ENCODE peak calls at places on chromosomes 1 and 21, in four cellular contexts. One of them, this sample, is unnamed.
A peak's percentile ranks its signal among the peaks of the same experiment; 100 is the strongest.

GRCh38 chr1:162973381-162973795 is 95.8 kb upstream of the RGS4 start:
- DNase-seq in stimulated activated CD4-positive, alpha-beta T cell treated with anti-CD3 and anti-CD28 coated beads, Interleukin-1b, Interleukin-23, amount 100 ng/mL, for 24 hours: no peak
- DNase-seq in hippocampal formation: no peak
- DNase-seq in NCI-H2029: no peak
- DNase-seq in this sample: no peak

GRCh38 chr1:207922554-207922953 is 11.6 kb upstream of the CD34 start:
- DNase-seq in hippocampal formation: no peak
- DNase-seq in stimulated activated CD4-positive, alpha-beta T cell treated with anti-CD3 and anti-CD28 coated beads, Interleukin-1b, Interleukin-23, amount 100 ng/mL, for 24 hours: no peak
- DNase-seq in NCI-H2029: no peak
- DNase-seq in this sample: no peak

GRCh38 chr1:228285661-228286504 is 78.0 kb downstream of the OBSCN start:
- DNase-seq in NCI-H2029: no peak
- DNase-seq in hippocampal formation: no peak
- DNase-seq in stimulated activated CD4-positive, alpha-beta T cell treated with anti-CD3 and anti-CD28 coated beads, Interleukin-1b, Interleukin-23, amount 100 ng/mL, for 24 hours: no peak
- DNase-seq in this sample: no peak

GRCh38 chr1:156458181-156458503 is 42.4 kb downstream of the MEF2D start:
- DNase-seq in hippocampal formation: no peak
- DNase-seq in NCI-H2029: no peak
- DNase-seq in stimulated activated CD4-positive, alpha-beta T cell treated with anti-CD3 and anti-CD28 coated beads, Interleukin-1b, Interleukin-23, amount 100 ng/mL, for 24 hours: no peak
- DNase-seq in this sample: no peak

GRCh38 chr1:109719337-109719837 is 7.3 kb downstream of the GSTM5 start:
- DNase-seq in NCI-H2029: no peak
- DNase-seq in hippocampal formation: no peak
- DNase-seq in stimulated activated CD4-positive, alpha-beta T cell treated with anti-CD3 and anti-CD28 coated beads, Interleukin-1b, Interleukin-23, amount 100 ng/mL, for 24 hours: no peak
- DNase-seq in this sample: no peak

GRCh38 chr1:210739627-210740026 is 394.3 kb downstream of the KCNH1 start:
- DNase-seq in hippocampal formation: no peak
- DNase-seq in NCI-H2029: no peak
- DNase-seq in stimulated activated CD4-positive, alpha-beta T cell treated with anti-CD3 and anti-CD28 coated beads, Interleukin-1b, Interleukin-23, amount 100 ng/mL, for 24 hours: no peak
- DNase-seq in this sample: no peak

GRCh38 chr1:231039161-231040018 is 664 bp downstream of the FAM89A start:
- DNase-seq in stimulated activated CD4-positive, alpha-beta T cell treated with anti-CD3 and anti-CD28 coated beads, Interleukin-1b, Interleukin-23, amount 100 ng/mL, for 24 hours: peak; percentile 23
- DNase-seq in hippocampal formation: no peak
- DNase-seq in NCI-H2029: no peak
- DNase-seq in this sample: peak; percentile 27

GRCh38 chr1:96234299-96234698 is 487.3 kb upstream of the PTBP2 start:
- DNase-seq in stimulated activated CD4-positive, alpha-beta T cell treated with anti-CD3 and anti-CD28 coated beads, Interleukin-1b, Interleukin-23, amount 100 ng/mL, for 24 hours: no peak
- DNase-seq in NCI-H2029: peak; percentile 90
- DNase-seq in hippocampal formation: no peak
- DNase-seq in this sample: peak; percentile 70

GRCh38 chr1:174999926-175000696 is at the start of gene CACYBP:
- DNase-seq in NCI-H2029: no peak
- DNase-seq in stimulated activated CD4-positive, alpha-beta T cell treated with anti-CD3 and anti-CD28 coated beads, Interleukin-1b, Interleukin-23, amount 100 ng/mL, for 24 hours: no peak
- DNase-seq in hippocampal formation: peak; percentile 45
- DNase-seq in this sample: peak; percentile 26

GRCh38 chr1:98565951-98566350 is 95.6 kb upstream of the SNX7 start:
- DNase-seq in stimulated activated CD4-positive, alpha-beta T cell treated with anti-CD3 and anti-CD28 coated beads, Interleukin-1b, Interleukin-23, amount 100 ng/mL, for 24 hours: no peak
- DNase-seq in hippocampal formation: no peak
- DNase-seq in NCI-H2029: no peak
- DNase-seq in this sample: no peak

GRCh38 chr1:206506803-206507394 is 432 bp upstream of the RASSF5 start:
- DNase-seq in hippocampal formation: no peak
- DNase-seq in NCI-H2029: no peak
- DNase-seq in stimulated activated CD4-positive, alpha-beta T cell treated with anti-CD3 and anti-CD28 coated beads, Interleukin-1b, Interleukin-23, amount 100 ng/mL, for 24 hours: peak; percentile 4
- DNase-seq in this sample: no peak

GRCh38 chr1:193325771-193326170 is 139.4 kb upstream of the B3GALT2 start:
- DNase-seq in stimulated activated CD4-positive, alpha-beta T cell treated with anti-CD3 and anti-CD28 coated beads, Interleukin-1b, Interleukin-23, amount 100 ng/mL, for 24 hours: no peak
- DNase-seq in NCI-H2029: no peak
- DNase-seq in hippocampal formation: no peak
- DNase-seq in this sample: no peak

GRCh38 chr1:4691766-4692405 is 37.5 kb downstream of the AJAP1 start:
- DNase-seq in NCI-H2029: no peak
- DNase-seq in stimulated activated CD4-positive, alpha-beta T cell treated with anti-CD3 and anti-CD28 coated beads, Interleukin-1b, Interleukin-23, amount 100 ng/mL, for 24 hours: no peak
- DNase-seq in hippocampal formation: no peak
- DNase-seq in this sample: no peak

GRCh38 chr1:48245106-48245505 is 22.6 kb downstream of the SLC5A9 start:
- DNase-seq in hippocampal formation: peak; percentile 25
- DNase-seq in NCI-H2029: no peak
- DNase-seq in stimulated activated CD4-positive, alpha-beta T cell treated with anti-CD3 and anti-CD28 coated beads, Interleukin-1b, Interleukin-23, amount 100 ng/mL, for 24 hours: no peak
- DNase-seq in this sample: no peak

GRCh38 chr1:212743901-212744475 is 44.3 kb upstream of the BATF3 start:
- DNase-seq in hippocampal formation: no peak
- DNase-seq in stimulated activated CD4-positive, alpha-beta T cell treated with anti-CD3 and anti-CD28 coated beads, Interleukin-1b, Interleukin-23, amount 100 ng/mL, for 24 hours: no peak
- DNase-seq in NCI-H2029: no peak
- DNase-seq in this sample: no peak

GRCh38 chr1:87852410-87853202 is 523.9 kb downstream of the LMO4 start:
- DNase-seq in stimulated activated CD4-positive, alpha-beta T cell treated with anti-CD3 and anti-CD28 coated beads, Interleukin-1b, Interleukin-23, amount 100 ng/mL, for 24 hours: no peak
- DNase-seq in hippocampal formation: no peak
- DNase-seq in NCI-H2029: peak; percentile 4
- DNase-seq in this sample: no peak

GRCh38 chr1:15062479-15063099 is 91.0 kb upstream of the TMEM51 start:
- DNase-seq in NCI-H2029: no peak
- DNase-seq in stimulated activated CD4-positive, alpha-beta T cell treated with anti-CD3 and anti-CD28 coated beads, Interleukin-1b, Interleukin-23, amount 100 ng/mL, for 24 hours: no peak
- DNase-seq in hippocampal formation: no peak
- DNase-seq in this sample: no peak

GRCh38 chr21:38742580-38743260 is 63.0 kb upstream of the ETS2 start:
- DNase-seq in stimulated activated CD4-positive, alpha-beta T cell treated with anti-CD3 and anti-CD28 coated beads, Interleukin-1b, Interleukin-23, amount 100 ng/mL, for 24 hours: no peak
- DNase-seq in NCI-H2029: no peak
- DNase-seq in hippocampal formation: no peak
- DNase-seq in this sample: no peak

GRCh38 chr1:160681891-160682140 is 29.8 kb downstream of the CD48 start:
- DNase-seq in hippocampal formation: no peak
- DNase-seq in stimulated activated CD4-positive, alpha-beta T cell treated with anti-CD3 and anti-CD28 coated beads, Interleukin-1b, Interleukin-23, amount 100 ng/mL, for 24 hours: no peak
- DNase-seq in NCI-H2029: no peak
- DNase-seq in this sample: no peak

GRCh38 chr1:155970531-155971167 is 7.7 kb downstream of the ARHGEF2 start:
- DNase-seq in NCI-H2029: no peak
- DNase-seq in hippocampal formation: peak; percentile 78
- DNase-seq in stimulated activated CD4-positive, alpha-beta T cell treated with anti-CD3 and anti-CD28 coated beads, Interleukin-1b, Interleukin-23, amount 100 ng/mL, for 24 hours: no peak
- DNase-seq in this sample: no peak

GRCh38 chr1:242243472-242243871 is 244.6 kb upstream of the MAP1LC3C start:
- DNase-seq in NCI-H2029: no peak
- DNase-seq in hippocampal formation: peak; percentile 55
- DNase-seq in stimulated activated CD4-positive, alpha-beta T cell treated with anti-CD3 and anti-CD28 coated beads, Interleukin-1b, Interleukin-23, amount 100 ng/mL, for 24 hours: no peak
- DNase-seq in this sample: no peak

GRCh38 chr21:44734026-44734745 is 22.8 kb upstream of the TSPEAR start:
- DNase-seq in NCI-H2029: no peak
- DNase-seq in stimulated activated CD4-positive, alpha-beta T cell treated with anti-CD3 and anti-CD28 coated beads, Interleukin-1b, Interleukin-23, amount 100 ng/mL, for 24 hours: no peak
- DNase-seq in hippocampal formation: no peak
- DNase-seq in this sample: no peak

GRCh38 chr1:201495447-201496295 is 11.3 kb downstream of the CSRP1 start:
- DNase-seq in NCI-H2029: peak; percentile 27
- DNase-seq in hippocampal formation: peak; percentile 90
- DNase-seq in stimulated activated CD4-positive, alpha-beta T cell treated with anti-CD3 and anti-CD28 coated beads, Interleukin-1b, Interleukin-23, amount 100 ng/mL, for 24 hours: no peak
- DNase-seq in this sample: peak; percentile 16

GRCh38 chr21:43937898-43938309 is 72.9 kb downstream of the AGPAT3 start:
- DNase-seq in hippocampal formation: no peak
- DNase-seq in NCI-H2029: no peak
- DNase-seq in stimulated activated CD4-positive, alpha-beta T cell treated with anti-CD3 and anti-CD28 coated beads, Interleukin-1b, Interleukin-23, amount 100 ng/mL, for 24 hours: no peak
- DNase-seq in this sample: no peak

GRCh38 chr1:29122987-29123870 is 474 bp downstream of the TMEM200B start:
- DNase-seq in stimulated activated CD4-positive, alpha-beta T cell treated with anti-CD3 and anti-CD28 coated beads, Interleukin-1b, Interleukin-23, amount 100 ng/mL, for 24 hours: no peak
- DNase-seq in hippocampal formation: no peak
- DNase-seq in NCI-H2029: no peak
- DNase-seq in this sample: no peak

GRCh38 chr1:10108948-10109347 is 76.2 kb downstream of the UBE4B start:
- DNase-seq in hippocampal formation: no peak
- DNase-seq in NCI-H2029: no peak
- DNase-seq in stimulated activated CD4-positive, alpha-beta T cell treated with anti-CD3 and anti-CD28 coated beads, Interleukin-1b, Interleukin-23, amount 100 ng/mL, for 24 hours: no peak
- DNase-seq in this sample: no peak

GRCh38 chr1:171611306-171611705 is 10.7 kb upstream of the MYOCOS start:
- DNase-seq in stimulated activated CD4-positive, alpha-beta T cell treated with anti-CD3 and anti-CD28 coated beads, Interleukin-1b, Interleukin-23, amount 100 ng/mL, for 24 hours: no peak
- DNase-seq in NCI-H2029: no peak
- DNase-seq in hippocampal formation: no peak
- DNase-seq in this sample: no peak

GRCh38 chr1:58699011-58699762 is 675 bp downstream of the MYSM1 start:
- DNase-seq in stimulated activated CD4-positive, alpha-beta T cell treated with anti-CD3 and anti-CD28 coated beads, Interleukin-1b, Interleukin-23, amount 100 ng/mL, for 24 hours: no peak
- DNase-seq in hippocampal formation: no peak
- DNase-seq in NCI-H2029: peak; percentile 64
- DNase-seq in this sample: no peak

GRCh38 chr21:37531402-37532042 is 164.9 kb downstream of the DYRK1A start:
- DNase-seq in NCI-H2029: peak; percentile 35
- DNase-seq in hippocampal formation: no peak
- DNase-seq in stimulated activated CD4-positive, alpha-beta T cell treated with anti-CD3 and anti-CD28 coated beads, Interleukin-1b, Interleukin-23, amount 100 ng/mL, for 24 hours: no peak
- DNase-seq in this sample: no peak

GRCh38 chr1:180762796-180763195 is 131.0 kb downstream of the XPR1 start:
- DNase-seq in hippocampal formation: no peak
- DNase-seq in NCI-H2029: no peak
- DNase-seq in stimulated activated CD4-positive, alpha-beta T cell treated with anti-CD3 and anti-CD28 coated beads, Interleukin-1b, Interleukin-23, amount 100 ng/mL, for 24 hours: no peak
- DNase-seq in this sample: no peak

GRCh38 chr1:230208619-230209261 is 141.7 kb downstream of the GALNT2 start:
- DNase-seq in NCI-H2029: no peak
- DNase-seq in stimulated activated CD4-positive, alpha-beta T cell treated with anti-CD3 and anti-CD28 coated beads, Interleukin-1b, Interleukin-23, amount 100 ng/mL, for 24 hours: no peak
- DNase-seq in hippocampal formation: no peak
- DNase-seq in this sample: no peak